ENCODE peak calls at places on chromosome 19, in seven cellular contexts. One of them, this sample, is unnamed.

GRCh38 chr19:46412034-46412982 is 1.1 kb downstream of the CCDC8 start:
- DNase-seq in tibial artery: no peak
- DNase-seq in gastrocnemius medialis: no peak
- DNase-seq in adrenal gland: no peak
- DNase-seq in HCT116: no peak
- DNase-seq in CD8-positive, alpha-beta T cell: no peak
- DNase-seq in AG04450: no peak
- DNase-seq in this sample: no peak

GRCh38 chr19:19618384-19619051 is at the start of gene PBX4:
- DNase-seq in tibial artery: peak; percentile 89
- DNase-seq in gastrocnemius medialis: peak; percentile 67
- DNase-seq in adrenal gland: peak; percentile 86
- DNase-seq in HCT116: peak; percentile 86
- DNase-seq in CD8-positive, alpha-beta T cell: peak; percentile 99
- DNase-seq in AG04450: peak; percentile 48
- DNase-seq in this sample: peak; percentile 99

GRCh38 chr19:50669319-50670101 is 20.3 kb downstream of the C19orf81 start:
- DNase-seq in tibial artery: no peak
- DNase-seq in gastrocnemius medialis: no peak
- DNase-seq in adrenal gland: no peak
- DNase-seq in HCT116: no peak
- DNase-seq in CD8-positive, alpha-beta T cell: peak; percentile 61
- DNase-seq in AG04450: no peak
- DNase-seq in this sample: peak; percentile 78

GRCh38 chr19:19120308-19121156 is 17.7 kb downstream of the TMEM161A start:
- DNase-seq in tibial artery: no peak
- DNase-seq in gastrocnemius medialis: no peak
- DNase-seq in adrenal gland: peak; percentile 79
- DNase-seq in HCT116: no peak
- DNase-seq in CD8-positive, alpha-beta T cell: no peak
- DNase-seq in AG04450: peak; percentile 59
- DNase-seq in this sample: peak; percentile 81

GRCh38 chr19:19866599-19867248 is 1.0 kb downstream of the ZNF253 start:
- DNase-seq in tibial artery: no peak
- DNase-seq in gastrocnemius medialis: no peak
- DNase-seq in adrenal gland: peak; percentile 22
- DNase-seq in HCT116: no peak
- DNase-seq in CD8-positive, alpha-beta T cell: peak; percentile 63
- DNase-seq in AG04450: no peak
- DNase-seq in this sample: peak; percentile 52

GRCh38 chr19:45667620-45668341 is at the start of gene GIPR:
- DNase-seq in tibial artery: no peak
- DNase-seq in gastrocnemius medialis: no peak
- DNase-seq in adrenal gland: peak; percentile 39
- DNase-seq in HCT116: peak; percentile 72
- DNase-seq in CD8-positive, alpha-beta T cell: peak; percentile 75
- DNase-seq in AG04450: no peak
- DNase-seq in this sample: peak; percentile 74

GRCh38 chr19:2524840-2525723 is 49.2 kb downstream of the GADD45B start:
- DNase-seq in tibial artery: peak; percentile 93
- DNase-seq in gastrocnemius medialis: no peak
- DNase-seq in adrenal gland: peak; percentile 64
- DNase-seq in HCT116: peak; percentile 87
- DNase-seq in CD8-positive, alpha-beta T cell: no peak
- DNase-seq in AG04450: no peak
- DNase-seq in this sample: no peak

GRCh38 chr19:49833594-49833993 is 15.5 kb downstream of the MED25 start:
- DNase-seq in tibial artery: no peak
- DNase-seq in gastrocnemius medialis: peak; percentile 91
- DNase-seq in adrenal gland: no peak
- DNase-seq in HCT116: no peak
- DNase-seq in CD8-positive, alpha-beta T cell: no peak
- DNase-seq in AG04450: no peak
- DNase-seq in this sample: no peak

GRCh38 chr19:58366576-58367430 is 4.3 kb upstream of the ZNF497 start:
- DNase-seq in tibial artery: no peak
- DNase-seq in gastrocnemius medialis: no peak
- DNase-seq in adrenal gland: no peak
- DNase-seq in HCT116: no peak
- DNase-seq in CD8-positive, alpha-beta T cell: no peak
- DNase-seq in AG04450: no peak
- DNase-seq in this sample: peak; percentile 31

GRCh38 chr19:14181906-14182305 is 24.1 kb downstream of the ADGRL1 start:
- DNase-seq in tibial artery: no peak
- DNase-seq in gastrocnemius medialis: no peak
- DNase-seq in adrenal gland: no peak
- DNase-seq in HCT116: no peak
- DNase-seq in CD8-positive, alpha-beta T cell: no peak
- DNase-seq in AG04450: no peak
- DNase-seq in this sample: peak; percentile 14

GRCh38 chr19:15613338-15613737 is 1.7 kb upstream of the CYP4F8 start:
- DNase-seq in tibial artery: no peak
- DNase-seq in gastrocnemius medialis: no peak
- DNase-seq in adrenal gland: no peak
- DNase-seq in HCT116: no peak
- DNase-seq in CD8-positive, alpha-beta T cell: no peak
- DNase-seq in AG04450: no peak
- DNase-seq in this sample: no peak

GRCh38 chr19:8208119-8208709 is 956 bp upstream of the CERS4 start:
- DNase-seq in tibial artery: no peak
- DNase-seq in gastrocnemius medialis: no peak
- DNase-seq in adrenal gland: no peak
- DNase-seq in HCT116: no peak
- DNase-seq in CD8-positive, alpha-beta T cell: no peak
- DNase-seq in AG04450: no peak
- DNase-seq in this sample: peak; percentile 62

GRCh38 chr19:30070970-30071632 is 129.1 kb downstream of the URI1 start:
- DNase-seq in tibial artery: peak; percentile 48
- DNase-seq in gastrocnemius medialis: no peak
- DNase-seq in adrenal gland: no peak
- DNase-seq in HCT116: no peak
- DNase-seq in CD8-positive, alpha-beta T cell: no peak
- DNase-seq in AG04450: no peak
- DNase-seq in this sample: peak; percentile 92

GRCh38 chr19:43820098-43820860 is 6.8 kb upstream of the ZNF283 start:
- DNase-seq in tibial artery: no peak
- DNase-seq in gastrocnemius medialis: no peak
- DNase-seq in adrenal gland: no peak
- DNase-seq in HCT116: no peak
- DNase-seq in CD8-positive, alpha-beta T cell: peak; percentile 51
- DNase-seq in AG04450: peak; percentile 7
- DNase-seq in this sample: peak; percentile 49

GRCh38 chr19:39677931-39678889 is 22.5 kb downstream of the LGALS16 start:
- DNase-seq in tibial artery: no peak
- DNase-seq in gastrocnemius medialis: peak; percentile 57
- DNase-seq in adrenal gland: no peak
- DNase-seq in HCT116: no peak
- DNase-seq in CD8-positive, alpha-beta T cell: no peak
- DNase-seq in AG04450: no peak
- DNase-seq in this sample: no peak

DNA sequence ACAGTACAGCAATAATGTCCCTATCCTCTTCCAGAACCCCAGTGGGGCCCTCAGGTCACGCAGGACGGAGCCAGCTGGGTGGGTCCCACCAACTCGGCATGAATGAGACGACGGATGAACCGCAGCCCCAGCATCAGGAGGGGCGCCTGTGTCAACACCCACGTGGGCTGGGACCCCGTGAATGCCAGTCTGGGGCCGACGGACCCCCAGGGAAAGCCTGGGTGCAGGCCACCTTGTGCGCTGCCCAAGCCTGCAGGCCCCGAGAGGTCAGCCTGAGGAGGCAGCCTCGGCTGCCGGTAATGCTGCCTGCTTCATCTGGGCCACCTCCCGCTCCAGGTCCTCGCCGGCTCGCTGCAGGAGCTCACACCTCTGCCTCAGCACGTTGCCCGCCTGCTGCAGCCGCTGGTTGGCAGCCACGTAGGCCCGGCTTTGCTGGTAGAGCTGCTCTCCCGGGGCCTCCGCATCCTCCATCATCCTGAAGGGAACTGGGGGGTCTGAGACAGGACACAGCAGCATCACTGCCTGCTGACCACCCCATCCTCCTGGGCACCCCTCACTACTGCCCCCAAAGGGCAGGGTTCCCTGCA is 4.2 kb downstream of the C19orf25 start:
- DNase-seq in tibial artery: no peak
- DNase-seq in gastrocnemius medialis: no peak
- DNase-seq in adrenal gland: no peak
- DNase-seq in HCT116: no peak
- DNase-seq in CD8-positive, alpha-beta T cell: no peak
- DNase-seq in AG04450: no peak
- DNase-seq in this sample: peak; percentile 25
- TF ChIP-seq CTCF in tibial artery: no peak
- TF ChIP-seq CTCF in gastrocnemius medialis: no peak
- TF ChIP-seq CTCF in adrenal gland: no peak
- TF ChIP-seq CTCF in HCT116: no peak
- TF ChIP-seq CTCF in CD8-positive, alpha-beta T cell: no peak
- TF ChIP-seq CTCF in AG04450: no peak
- TF ChIP-seq CTCF in this sample: no peak

GRCh38 chr19:11927227-11927626 is 2.3 kb downstream of the ZNF700 start:
- DNase-seq in tibial artery: no peak
- DNase-seq in gastrocnemius medialis: no peak
- DNase-seq in adrenal gland: no peak
- DNase-seq in HCT116: no peak
- DNase-seq in CD8-positive, alpha-beta T cell: no peak
- DNase-seq in AG04450: no peak
- DNase-seq in this sample: no peak
- H3K9me3 ChIP-seq in tibial artery: no peaks in the 10 kb centered on the region
- H3K9me3 ChIP-seq in gastrocnemius medialis: no peaks in the 10 kb centered on the region
- H3K9me3 ChIP-seq in adrenal gland: no peaks in the 10 kb centered on the region
- H3K9me3 ChIP-seq in HCT116: peaks cover 7% of the 10 kb centered on the region
- H3K9me3 ChIP-seq in CD8-positive, alpha-beta T cell: no peaks in the 10 kb centered on the region
- H3K9me3 ChIP-seq in AG04450: peaks cover 29% of the 10 kb centered on the region
- H3K9me3 ChIP-seq in this sample: peaks cover 4% of the 10 kb centered on the region

DNA sequence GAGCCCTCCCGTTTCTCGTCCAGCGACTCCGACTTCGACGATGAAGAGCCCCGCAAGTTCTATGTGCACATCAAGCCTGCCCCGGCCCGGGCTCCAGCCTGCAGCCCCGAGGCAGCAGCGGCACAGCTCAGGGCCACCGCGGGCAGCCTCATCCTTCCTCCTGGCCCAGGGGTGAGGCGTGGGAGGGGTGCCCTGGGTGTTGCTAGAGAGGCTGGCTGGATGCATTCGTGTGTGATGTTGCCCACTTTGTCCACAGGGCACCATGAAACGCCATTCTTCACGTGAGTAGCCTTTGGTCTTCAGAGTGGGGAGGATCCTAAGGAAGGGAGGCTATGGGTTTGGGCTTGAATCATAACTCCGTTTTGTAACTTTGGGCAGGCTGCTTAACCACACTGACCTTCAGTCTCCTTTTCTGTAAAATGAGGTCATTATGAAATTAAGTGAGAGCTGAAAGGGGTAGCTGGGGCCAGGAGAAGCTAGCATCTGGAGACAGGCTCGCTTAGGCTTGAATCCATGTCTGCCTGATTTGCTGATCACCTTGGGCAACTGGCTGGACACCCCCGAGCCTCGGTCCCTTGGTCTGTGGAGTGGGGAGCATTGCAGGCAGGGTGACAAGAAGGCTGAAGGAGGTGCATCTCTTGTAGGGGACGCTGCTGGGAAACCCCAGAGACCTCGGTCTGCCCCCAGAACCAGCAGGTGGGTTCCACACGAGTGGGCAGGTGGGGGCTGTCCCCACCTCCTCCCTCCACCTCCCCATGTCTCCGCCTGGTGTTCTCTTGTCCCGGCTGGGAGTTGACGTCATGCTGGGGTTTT is 18.7 kb upstream of the B3GNT3 start:
- DNase-seq in tibial artery: no peak
- DNase-seq in gastrocnemius medialis: no peak
- DNase-seq in adrenal gland: no peak
- DNase-seq in HCT116: no peak
- DNase-seq in CD8-positive, alpha-beta T cell: no peak
- DNase-seq in AG04450: no peak
- DNase-seq in this sample: no peak
- H3K27ac ChIP-seq in tibial artery: no peak overlapping the region
- H3K27ac ChIP-seq in gastrocnemius medialis: no peak overlapping the region
- H3K27ac ChIP-seq in adrenal gland: no peak overlapping the region
- H3K27ac ChIP-seq in HCT116: no peak overlapping the region
- H3K27ac ChIP-seq in CD8-positive, alpha-beta T cell: no peak overlapping the region
- H3K27ac ChIP-seq in AG04450: no peak overlapping the region
- H3K27ac ChIP-seq in this sample: no peak overlapping the region

GRCh38 chr19:41430907-41431306 is 3.7 kb upstream of the B3GNT8 start:
- DNase-seq in tibial artery: no peak
- DNase-seq in gastrocnemius medialis: no peak
- DNase-seq in adrenal gland: no peak
- DNase-seq in HCT116: no peak
- DNase-seq in CD8-positive, alpha-beta T cell: no peak
- DNase-seq in AG04450: no peak
- DNase-seq in this sample: no peak

GRCh38 chr19:41434450-41434849 is 5.3 kb downstream of the DMAC2 start:
- DNase-seq in tibial artery: no peak
- DNase-seq in gastrocnemius medialis: no peak
- DNase-seq in adrenal gland: no peak
- DNase-seq in HCT116: no peak
- DNase-seq in CD8-positive, alpha-beta T cell: no peak
- DNase-seq in AG04450: no peak
- DNase-seq in this sample: no peak

GRCh38 chr19:41428481-41428859 is 1.3 kb upstream of the B3GNT8 start:
- DNase-seq in tibial artery: no peak
- DNase-seq in gastrocnemius medialis: no peak
- DNase-seq in adrenal gland: no peak
- DNase-seq in HCT116: no peak
- DNase-seq in CD8-positive, alpha-beta T cell: no peak
- DNase-seq in AG04450: no peak
- DNase-seq in this sample: no peak

GRCh38 chr19:41433171-41433570 is 6.0 kb upstream of the B3GNT8 start:
- DNase-seq in tibial artery: no peak
- DNase-seq in gastrocnemius medialis: no peak
- DNase-seq in adrenal gland: no peak
- DNase-seq in HCT116: no peak
- DNase-seq in CD8-positive, alpha-beta T cell: no peak
- DNase-seq in AG04450: no peak
- DNase-seq in this sample: no peak

DNA sequence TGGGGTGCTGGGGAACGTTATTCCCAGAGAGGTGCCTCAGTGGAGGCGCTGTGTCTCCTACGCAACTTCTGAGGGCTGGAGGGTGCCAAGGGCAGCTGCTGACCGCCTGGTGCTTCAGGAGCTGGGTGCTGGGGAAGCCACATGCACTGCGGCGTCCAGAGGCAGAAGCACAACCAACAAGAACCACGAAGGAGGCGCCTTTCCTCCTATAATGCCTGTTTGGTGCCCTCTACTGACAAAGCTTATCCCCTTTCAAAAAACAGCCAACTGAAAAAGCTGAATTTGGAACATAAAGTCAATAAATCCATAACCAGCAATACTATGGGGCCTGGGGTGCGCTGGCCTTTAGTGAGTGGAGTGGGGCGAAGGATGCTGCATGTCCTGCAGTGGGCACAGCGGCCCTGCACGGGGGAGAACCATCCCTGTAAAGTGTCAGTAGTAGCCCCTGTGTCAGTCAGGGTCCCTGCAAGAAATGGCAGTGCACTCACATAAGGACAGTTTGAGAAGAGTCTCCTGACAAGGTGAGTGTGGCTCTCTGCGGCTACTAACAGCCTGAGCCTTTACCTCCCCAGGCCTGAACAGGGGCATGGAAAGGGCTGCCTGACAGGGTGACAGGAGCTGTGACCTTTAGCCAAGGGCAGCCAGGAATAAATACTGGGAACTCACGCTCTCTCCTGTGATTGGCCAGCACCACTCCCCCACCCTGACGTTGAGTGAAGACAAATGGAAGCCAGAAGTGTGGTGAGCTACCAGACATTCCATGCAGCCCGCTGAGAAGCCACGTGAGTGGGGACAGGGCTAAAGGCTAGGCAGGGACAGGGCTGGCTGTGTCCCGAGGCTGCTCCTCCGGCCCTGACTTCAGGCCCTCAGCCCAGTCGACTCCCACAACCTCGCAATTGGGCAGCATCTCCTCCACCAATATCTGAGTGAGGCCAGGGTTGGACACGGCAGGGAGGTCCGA is 4.5 kb upstream of the B3GNT8 start:
- DNase-seq in tibial artery: no peak
- DNase-seq in gastrocnemius medialis: no peak
- DNase-seq in adrenal gland: peak; percentile 89
- DNase-seq in HCT116: no peak
- DNase-seq in CD8-positive, alpha-beta T cell: no peak
- DNase-seq in AG04450: no peak
- DNase-seq in this sample: no peak
- TF ChIP-seq CTCF in tibial artery: no peak
- TF ChIP-seq CTCF in gastrocnemius medialis: peak; percentile 14
- TF ChIP-seq CTCF in adrenal gland: peak; percentile 30
- TF ChIP-seq CTCF in HCT116: peak; percentile 29
- TF ChIP-seq CTCF in CD8-positive, alpha-beta T cell: no peak
- TF ChIP-seq CTCF in AG04450: peak; percentile 50
- TF ChIP-seq CTCF in this sample: peak; percentile 33